ENCODE peak calls at places on chromosome 20, in seven cellular contexts. One of them, this sample, is unnamed.

GRCh38 chr20:38579219-38579618 is 1.8 kb upstream of the ADIG start:
- DNase-seq in upper lobe of right lung: no peak
- DNase-seq in GF-D8: no peak
- DNase-seq in stimulated activated CD4-positive, alpha-beta T cell treated with anti-CD3 and anti-CD28 coated beads, Interleukin-4, amount 100 ng/mL, for 48 hours: no peak
- DNase-seq in cerebellar cortex: no peak
- DNase-seq in NCI-H1105 treated with DMSO at 0.1 percent for 48 hours: no peak
- DNase-seq in psoas muscle: no peak
- DNase-seq in this sample: no peak

GRCh38 chr20:62683136-62683535 is 25.5 kb upstream of the NTSR1 start:
- DNase-seq in GF-D8: no peak
- DNase-seq in cerebellar cortex: no peak
- DNase-seq in upper lobe of right lung: no peak
- DNase-seq in stimulated activated CD4-positive, alpha-beta T cell treated with anti-CD3 and anti-CD28 coated beads, Interleukin-4, amount 100 ng/mL, for 48 hours: no peak
- DNase-seq in NCI-H1105 treated with DMSO at 0.1 percent for 48 hours: no peak
- DNase-seq in psoas muscle: no peak
- DNase-seq in this sample: no peak

GRCh38 chr20:63363981-63364536 is 2.9 kb upstream of the CHRNA4 start:
- DNase-seq in NCI-H1105 treated with DMSO at 0.1 percent for 48 hours: no peak
- DNase-seq in GF-D8: no peak
- DNase-seq in upper lobe of right lung: no peak
- DNase-seq in stimulated activated CD4-positive, alpha-beta T cell treated with anti-CD3 and anti-CD28 coated beads, Interleukin-4, amount 100 ng/mL, for 48 hours: no peak
- DNase-seq in psoas muscle: no peak
- DNase-seq in cerebellar cortex: no peak
- DNase-seq in this sample: no peak

GRCh38 chr20:40741507-40742106 is 52.6 kb upstream of the MAFB start:
- DNase-seq in upper lobe of right lung: no peak
- DNase-seq in cerebellar cortex: peak
- DNase-seq in NCI-H1105 treated with DMSO at 0.1 percent for 48 hours: peak
- DNase-seq in stimulated activated CD4-positive, alpha-beta T cell treated with anti-CD3 and anti-CD28 coated beads, Interleukin-4, amount 100 ng/mL, for 48 hours: peak
- DNase-seq in psoas muscle: peak
- DNase-seq in GF-D8: no peak
- DNase-seq in this sample: peak

GRCh38 chr20:15345287-15345686 is 1007.9 kb upstream of the FLRT3 start:
- DNase-seq in GF-D8: no peak
- DNase-seq in psoas muscle: no peak
- DNase-seq in stimulated activated CD4-positive, alpha-beta T cell treated with anti-CD3 and anti-CD28 coated beads, Interleukin-4, amount 100 ng/mL, for 48 hours: no peak
- DNase-seq in upper lobe of right lung: no peak
- DNase-seq in cerebellar cortex: no peak
- DNase-seq in NCI-H1105 treated with DMSO at 0.1 percent for 48 hours: no peak
- DNase-seq in this sample: no peak

GRCh38 chr20:4740774-4741431 is 19.2 kb downstream of the PRND start:
- DNase-seq in upper lobe of right lung: no peak
- DNase-seq in psoas muscle: peak
- DNase-seq in cerebellar cortex: peak
- DNase-seq in stimulated activated CD4-positive, alpha-beta T cell treated with anti-CD3 and anti-CD28 coated beads, Interleukin-4, amount 100 ng/mL, for 48 hours: peak
- DNase-seq in NCI-H1105 treated with DMSO at 0.1 percent for 48 hours: peak
- DNase-seq in GF-D8: no peak
- DNase-seq in this sample: peak

GRCh38 chr20:34017610-34018009 is 23.9 kb downstream of the RALY start:
- DNase-seq in upper lobe of right lung: no peak
- DNase-seq in psoas muscle: no peak
- DNase-seq in cerebellar cortex: no peak
- DNase-seq in NCI-H1105 treated with DMSO at 0.1 percent for 48 hours: no peak
- DNase-seq in GF-D8: no peak
- DNase-seq in stimulated activated CD4-positive, alpha-beta T cell treated with anti-CD3 and anti-CD28 coated beads, Interleukin-4, amount 100 ng/mL, for 48 hours: no peak
- DNase-seq in this sample: no peak

GRCh38 chr20:56554869-56555268 is 21.8 kb downstream of the FAM209B start:
- DNase-seq in upper lobe of right lung: no peak
- DNase-seq in stimulated activated CD4-positive, alpha-beta T cell treated with anti-CD3 and anti-CD28 coated beads, Interleukin-4, amount 100 ng/mL, for 48 hours: no peak
- DNase-seq in psoas muscle: no peak
- DNase-seq in cerebellar cortex: peak
- DNase-seq in GF-D8: no peak
- DNase-seq in NCI-H1105 treated with DMSO at 0.1 percent for 48 hours: peak
- DNase-seq in this sample: peak

GRCh38 chr20:23477223-23477622 is 13.7 kb upstream of the CST8 start:
- DNase-seq in GF-D8: no peak
- DNase-seq in stimulated activated CD4-positive, alpha-beta T cell treated with anti-CD3 and anti-CD28 coated beads, Interleukin-4, amount 100 ng/mL, for 48 hours: no peak
- DNase-seq in psoas muscle: no peak
- DNase-seq in NCI-H1105 treated with DMSO at 0.1 percent for 48 hours: no peak
- DNase-seq in cerebellar cortex: no peak
- DNase-seq in upper lobe of right lung: no peak
- DNase-seq in this sample: no peak

GRCh38 chr20:33896509-33896908 is 85.4 kb downstream of the CHMP4B start:
- DNase-seq in GF-D8: no peak
- DNase-seq in NCI-H1105 treated with DMSO at 0.1 percent for 48 hours: no peak
- DNase-seq in upper lobe of right lung: no peak
- DNase-seq in cerebellar cortex: no peak
- DNase-seq in psoas muscle: no peak
- DNase-seq in stimulated activated CD4-positive, alpha-beta T cell treated with anti-CD3 and anti-CD28 coated beads, Interleukin-4, amount 100 ng/mL, for 48 hours: no peak
- DNase-seq in this sample: no peak

GRCh38 chr20:63434599-63435378 is 37.7 kb downstream of the KCNQ2 start:
- DNase-seq in cerebellar cortex: peak
- DNase-seq in NCI-H1105 treated with DMSO at 0.1 percent for 48 hours: peak
- DNase-seq in stimulated activated CD4-positive, alpha-beta T cell treated with anti-CD3 and anti-CD28 coated beads, Interleukin-4, amount 100 ng/mL, for 48 hours: peak
- DNase-seq in psoas muscle: peak
- DNase-seq in GF-D8: no peak
- DNase-seq in upper lobe of right lung: peak
- DNase-seq in this sample: peak

GRCh38 chr20:24705486-24705885 is 236.1 kb downstream of the SYNDIG1 start:
- DNase-seq in NCI-H1105 treated with DMSO at 0.1 percent for 48 hours: no peak
- DNase-seq in upper lobe of right lung: no peak
- DNase-seq in psoas muscle: no peak
- DNase-seq in cerebellar cortex: no peak
- DNase-seq in stimulated activated CD4-positive, alpha-beta T cell treated with anti-CD3 and anti-CD28 coated beads, Interleukin-4, amount 100 ng/mL, for 48 hours: no peak
- DNase-seq in GF-D8: no peak
- DNase-seq in this sample: no peak

GRCh38 chr20:44576297-44576696 is 6.1 kb upstream of the PKIG start:
- DNase-seq in psoas muscle: no peak
- DNase-seq in NCI-H1105 treated with DMSO at 0.1 percent for 48 hours: no peak
- DNase-seq in cerebellar cortex: no peak
- DNase-seq in upper lobe of right lung: no peak
- DNase-seq in GF-D8: peak
- DNase-seq in stimulated activated CD4-positive, alpha-beta T cell treated with anti-CD3 and anti-CD28 coated beads, Interleukin-4, amount 100 ng/mL, for 48 hours: no peak
- DNase-seq in this sample: peak

GRCh38 chr20:57092112-57092899 is 174.1 kb downstream of the BMP7 start:
- DNase-seq in upper lobe of right lung: peak
- DNase-seq in GF-D8: no peak
- DNase-seq in cerebellar cortex: peak
- DNase-seq in stimulated activated CD4-positive, alpha-beta T cell treated with anti-CD3 and anti-CD28 coated beads, Interleukin-4, amount 100 ng/mL, for 48 hours: peak
- DNase-seq in NCI-H1105 treated with DMSO at 0.1 percent for 48 hours: peak
- DNase-seq in psoas muscle: peak
- DNase-seq in this sample: peak

GRCh38 chr20:51238675-51239305 is 215.9 kb upstream of the KCNG1 start:
- DNase-seq in psoas muscle: no peak
- DNase-seq in upper lobe of right lung: no peak
- DNase-seq in cerebellar cortex: no peak
- DNase-seq in NCI-H1105 treated with DMSO at 0.1 percent for 48 hours: no peak
- DNase-seq in stimulated activated CD4-positive, alpha-beta T cell treated with anti-CD3 and anti-CD28 coated beads, Interleukin-4, amount 100 ng/mL, for 48 hours: no peak
- DNase-seq in GF-D8: no peak
- DNase-seq in this sample: no peak

GRCh38 chr20:47392015-47392720 is 35.7 kb upstream of the ZMYND8 start:
- DNase-seq in NCI-H1105 treated with DMSO at 0.1 percent for 48 hours: no peak
- DNase-seq in cerebellar cortex: no peak
- DNase-seq in GF-D8: no peak
- DNase-seq in upper lobe of right lung: no peak
- DNase-seq in psoas muscle: no peak
- DNase-seq in stimulated activated CD4-positive, alpha-beta T cell treated with anti-CD3 and anti-CD28 coated beads, Interleukin-4, amount 100 ng/mL, for 48 hours: no peak
- DNase-seq in this sample: peak

GRCh38 chr20:5871720-5872410 is 78.5 kb downstream of the TRMT6 start:
- DNase-seq in GF-D8: no peak
- DNase-seq in psoas muscle: no peak
- DNase-seq in upper lobe of right lung: no peak
- DNase-seq in NCI-H1105 treated with DMSO at 0.1 percent for 48 hours: no peak
- DNase-seq in stimulated activated CD4-positive, alpha-beta T cell treated with anti-CD3 and anti-CD28 coated beads, Interleukin-4, amount 100 ng/mL, for 48 hours: no peak
- DNase-seq in cerebellar cortex: peak
- DNase-seq in this sample: no peak

GRCh38 chr20:745683-746301 is 22.5 kb downstream of the SLC52A3 start:
- DNase-seq in NCI-H1105 treated with DMSO at 0.1 percent for 48 hours: peak
- DNase-seq in cerebellar cortex: no peak
- DNase-seq in upper lobe of right lung: no peak
- DNase-seq in psoas muscle: no peak
- DNase-seq in stimulated activated CD4-positive, alpha-beta T cell treated with anti-CD3 and anti-CD28 coated beads, Interleukin-4, amount 100 ng/mL, for 48 hours: no peak
- DNase-seq in GF-D8: no peak
- DNase-seq in this sample: peak

GRCh38 chr20:41149679-41150131 is 12.4 kb downstream of the PLCG1 start:
- DNase-seq in stimulated activated CD4-positive, alpha-beta T cell treated with anti-CD3 and anti-CD28 coated beads, Interleukin-4, amount 100 ng/mL, for 48 hours: no peak
- DNase-seq in GF-D8: no peak
- DNase-seq in upper lobe of right lung: no peak
- DNase-seq in cerebellar cortex: no peak
- DNase-seq in NCI-H1105 treated with DMSO at 0.1 percent for 48 hours: no peak
- DNase-seq in psoas muscle: peak
- DNase-seq in this sample: no peak

This sample was measured in Kasumi-1.